ENCODE peak calls at places on chromosomes 4 and X, in ten cellular contexts. G, A, K, E, D, F, Q, V, C and W are unnamed samples. For H3K27me3, the result is how much of the 10 kb centered on the place peaks cover.

GRCh38 chr4:139815646-139816601 is 150.3 kb downstream of the MGST2 start:
- DNase-seq in Q (peak), K (peak), G (no peak), E (peak), A (peak), D (no peak), V (peak), C (no peak), F (peak), W (no peak)

GRCh38 chr4:33425916-33426315 is 2705.7 kb downstream of the PCDH7 start:
- DNase-seq in G (no peak), D (no peak), C (no peak), Q (no peak), K (no peak), V (no peak), F (no peak), E (no peak), A (no peak), W (no peak)

GRCh38 chr4:122309988-122310626 is 68.7 kb upstream of the ADAD1 start:
- DNase-seq in Q (no peak), E (no peak), D (no peak), G (no peak), C (peak), V (no peak), K (no peak), A (peak), F (no peak), W (no peak)

GRCh38 chrX:119376312-119376711 is 22.8 kb upstream of the SLC25A43 start:
- DNase-seq in G (no peak), V (no peak), D (no peak), E (no peak), A (no peak), C (no peak), K (no peak), Q (no peak), F (no peak), W (no peak)

GRCh38 chr4:5381981-5382441 is 326.3 kb downstream of the EVC2 start:
- DNase-seq in A (peak), D (no peak), V (no peak), K (no peak), E (no peak), G (no peak), F (no peak), Q (no peak), C (no peak), W (no peak)

GRCh38 chr4:184755278-184755677 is 21.4 kb upstream of the CENPU start:
- DNase-seq in K (peak), E (no peak), F (no peak), D (no peak), V (peak), Q (no peak), A (peak), C (no peak), G (no peak), W (no peak)

GRCh38 chrX:115940888-115941332 is 229.6 kb upstream of the AGTR2 start:
- DNase-seq in G (peak), D (peak), F (no peak), V (peak), E (no peak), A (peak), C (peak), K (peak), Q (peak), W (peak)

GRCh38 chrX:39808471-39808917 is 289.3 kb downstream of the BCOR start:
- DNase-seq in A (peak), K (no peak), F (no peak), V (no peak), D (no peak), G (no peak), E (peak), Q (no peak), C (no peak), W (peak)

GRCh38 chr4:169202143-169202699 is 68.5 kb downstream of the SH3RF1 start:
- DNase-seq in K (no peak), Q (no peak), D (no peak), G (no peak), E (no peak), C (peak), V (no peak), A (no peak), F (no peak), W (no peak)

GRCh38 chrX:13994681-13995080 is 35.0 kb downstream of the GEMIN8 start:
- DNase-seq in E (no peak), A (no peak), D (no peak), V (no peak), Q (no peak), C (no peak), F (no peak), K (no peak), G (no peak), W (no peak)

GRCh38 chrX:124619710-124620109 is 273.3 kb downstream of the SH2D1A start:
- DNase-seq in G (no peak), Q (no peak), E (peak), F (no peak), C (no peak), K (peak), V (no peak), D (no peak), A (no peak), W (no peak)

GRCh38 chrX:10039821-10040793 is 72.9 kb downstream of the CLDN34 start:
- DNase-seq in C (peak), E (no peak), Q (no peak), G (no peak), K (no peak), A (no peak), F (no peak), V (no peak), D (no peak), W (no peak)

GRCh38 chr4:98584265-98584664 is 74.1 kb downstream of the TSPAN5 start:
- DNase-seq in Q (no peak), K (no peak), G (no peak), A (peak), E (no peak), F (no peak), C (peak), D (no peak), V (no peak), W (no peak)

GRCh38 chr4:186669159-186669720 is 54.4 kb downstream of the FAT1 start:
- DNase-seq in G (no peak), D (no peak), E (peak), K (no peak), F (no peak), V (no peak), C (peak), Q (peak), A (peak), W (peak)

GRCh38 chrX:119417842-119418241 is 18.7 kb downstream of the SLC25A43 start:
- DNase-seq in V (no peak), C (peak), D (no peak), E (no peak), G (no peak), A (no peak), K (no peak), Q (no peak), F (no peak), W (no peak)

GRCh38 chr4:128787509-128788311 is 21.8 kb upstream of the JADE1 start:
- DNase-seq in D (no peak), V (no peak), F (no peak), Q (no peak), E (no peak), K (no peak), G (no peak), C (no peak), A (peak), W (no peak)

GRCh38 chr4:69910016-69910782 is 20.7 kb upstream of the CSN1S1 start:
- DNase-seq in G (no peak), F (no peak), A (peak), V (no peak), C (no peak), Q (no peak), D (no peak), K (no peak), E (no peak), W (no peak)

GRCh38 chr4:73944061-73944875 is 37.6 kb downstream of the PF4 start:
- DNase-seq in E (no peak), K (no peak), G (peak), D (no peak), V (peak), F (peak), Q (no peak), C (no peak), A (no peak), W (peak)

GRCh38 chrX:14616876-14617275 is 87.5 kb downstream of the GLRA2 start:
- DNase-seq in E (no peak), G (no peak), F (no peak), K (no peak), V (no peak), C (no peak), Q (no peak), D (no peak), A (peak), W (no peak)

GRCh38 chr4:20829958-20830357 is 129.7 kb downstream of the PACRGL start:
- DNase-seq in K (no peak), V (no peak), A (peak), C (no peak), G (no peak), E (no peak), F (no peak), Q (no peak), D (no peak), W (no peak)

GRCh38 chr4:89906787-89907521 is 12.3 kb downstream of the MMRN1 start:
- DNase-seq in K (no peak), E (no peak), Q (no peak), G (no peak), V (no peak), D (no peak), A (no peak), C (no peak), F (no peak), W (no peak)

GRCh38 chr4:81562093-81562492 is 90.4 kb upstream of the RASGEF1B start:
- DNase-seq in E (no peak), Q (no peak), D (no peak), V (no peak), C (no peak), A (no peak), F (no peak), K (no peak), G (no peak), W (no peak)

GRCh38 chrX:10217218-10217617 is 60.4 kb downstream of the CLCN4 start:
- DNase-seq in G (no peak), A (no peak), Q (no peak), K (no peak), V (peak), F (no peak), E (no peak), D (no peak), C (no peak), W (no peak)

GRCh38 chrX:77938083-77938482 is 27.6 kb downstream of the ATP7A start:
- DNase-seq in V (no peak), Q (no peak), G (no peak), E (no peak), F (no peak), D (no peak), C (no peak), K (no peak), A (no peak), W (no peak)

GRCh38 chr4:48913346-48913745 is 6.8 kb upstream of the OCIAD2 start:
- DNase-seq in K (no peak), V (no peak), E (no peak), Q (peak), F (no peak), C (no peak), D (no peak), A (peak), G (no peak), W (no peak)

GRCh38 chr4:132333723-132334045 is 815.4 kb upstream of the PCDH10 start:
- DNase-seq in K (no peak), E (no peak), A (peak), G (no peak), D (no peak), Q (no peak), C (no peak), V (no peak), F (no peak), W (no peak)

GRCh38 chr4:112277220-112277619 is 8.5 kb downstream of the TIFA start:
- DNase-seq in E (no peak), V (no peak), K (no peak), C (no peak), D (no peak), A (no peak), F (no peak), G (no peak), Q (no peak), W (no peak)

GRCh38 chrX:28586891-28587635 is at the start of gene IL1RAPL1:
- DNase-seq in K (no peak), G (no peak), C (no peak), F (peak), A (peak), E (no peak), V (no peak), Q (no peak), D (no peak), W (no peak)

GRCh38 chrX:81662381-81662780 is 460.5 kb downstream of the SH3BGRL start:
- DNase-seq in V (no peak), D (no peak), A (no peak), Q (no peak), C (no peak), K (no peak), F (no peak), G (no peak), E (no peak), W (no peak)

GRCh38 chr4:128871948-128872347 is 62.4 kb downstream of the JADE1 start:
- DNase-seq in K (no peak), V (no peak), A (peak), D (no peak), Q (no peak), F (no peak), C (no peak), G (no peak), E (no peak), W (no peak)

GRCh38 chrX:83934220-83934619 is 73.3 kb downstream of the CYLC1 start:
- DNase-seq in E (no peak), C (no peak), A (no peak), F (no peak), K (no peak), D (no peak), V (no peak), Q (no peak), G (no peak), W (no peak)

GRCh38 chrX:7170903-7171302 is 22.9 kb upstream of the PUDP start:
- DNase-seq in A (no peak), F (peak), V (no peak), C (peak), D (no peak), Q (no peak), E (no peak), G (peak), K (no peak), W (no peak)

GRCh38 chrX:1661048-1661921 is 46.4 kb downstream of the ASMT start:
- DNase-seq in E (peak), G (peak), Q (no peak), V (peak), F (peak), K (no peak), C (peak), A (no peak), D (no peak), W (peak)

GRCh38 chr4:41594439-41594838 is 56.5 kb downstream of the LIMCH1 start:
- DNase-seq in K (peak), G (no peak), Q (peak), C (no peak), D (no peak), A (no peak), V (peak), F (peak), E (peak), W (no peak)

GRCh38 chr4:23835814-23836478 is 53.9 kb downstream of the PPARGC1A start:
- DNase-seq in V (no peak), C (no peak), K (no peak), F (no peak), E (no peak), D (no peak), G (no peak), A (no peak), Q (no peak), W (no peak)

GRCh38 chr4:74056114-74056857 is 17.8 kb upstream of the CXCL3 start:
- DNase-seq in F (no peak), E (no peak), C (no peak), V (no peak), D (no peak), G (no peak), Q (no peak), K (no peak), A (peak), W (no peak)

GRCh38 chrX:373641-374471 is 12.9 kb downstream of the PPP2R3B start:
- DNase-seq in F (peak), C (peak), Q (no peak), G (no peak), A (peak), D (no peak), E (no peak), K (peak), V (peak), W (no peak)

GRCh38 chr4:51842167-51842553 is 793 bp upstream of the DCUN1D4 start:
- DNase-seq in V (peak), E (peak), Q (peak), A (peak), C (no peak), G (no peak), F (peak), D (no peak), K (no peak), W (peak)

GRCh38 chr4:1655676-1656075 is 28.4 kb downstream of the FAM53A start:
- DNase-seq in Q (no peak), V (no peak), D (no peak), E (no peak), A (no peak), C (no peak), K (no peak), G (no peak), F (no peak), W (no peak)

GRCh38 chrX:134423606-134424005 is 36.4 kb upstream of the HPRT1 start:
- DNase-seq in G (no peak), C (peak), K (no peak), Q (no peak), F (no peak), D (no peak), A (peak), V (no peak), E (no peak), W (no peak)

GRCh38 chr4:7995866-7996265 is 56.2 kb upstream of the AFAP1 start:
- DNase-seq in A (no peak), F (no peak), V (no peak), E (no peak), D (no peak), G (no peak), C (no peak), K (no peak), Q (no peak), W (no peak)
- H3K27me3 ChIP-seq in A (under half), F (under half), V (under half), E (under half), D (under half), G (under half), C (under half), K (under half), Q (under half), W (under half)

GRCh38 chrX:147494365-147494764 is 417.4 kb upstream of the FMR1 start:
- DNase-seq in D (no peak), F (no peak), E (no peak), V (no peak), G (no peak), A (no peak), K (no peak), C (no peak), Q (no peak), W (no peak)
- TF ChIP-seq POLR2A in D (no peak), F (no peak), E (no peak), V (no peak), G (no peak), A (no peak), K (no peak), C (no peak), Q (no peak), W (no peak)

GRCh38 chr4:104641427-104641826 is 146.7 kb upstream of the CXXC4 start:
- DNase-seq in C (no peak), E (no peak), D (no peak), Q (no peak), K (no peak), F (no peak), G (no peak), A (no peak), V (no peak), W (no peak)
- H3K27me3 ChIP-seq in C (under half), E (under half), D (under half), Q (under half), K (under half), F (under half), G (under half), A (under half), V (under half), W (under half)

GRCh38 chr4:40192286-40193017 is 4.4 kb upstream of the RHOH start:
- DNase-seq in K (no peak), C (peak), V (no peak), A (no peak), F (no peak), Q (no peak), D (no peak), G (peak), E (no peak), W (no peak)
- TF ChIP-seq POLR2A in K (no peak), C (no peak), V (no peak), A (no peak), F (no peak), Q (no peak), D (no peak), G (no peak), E (no peak), W (no peak)

DNA sequence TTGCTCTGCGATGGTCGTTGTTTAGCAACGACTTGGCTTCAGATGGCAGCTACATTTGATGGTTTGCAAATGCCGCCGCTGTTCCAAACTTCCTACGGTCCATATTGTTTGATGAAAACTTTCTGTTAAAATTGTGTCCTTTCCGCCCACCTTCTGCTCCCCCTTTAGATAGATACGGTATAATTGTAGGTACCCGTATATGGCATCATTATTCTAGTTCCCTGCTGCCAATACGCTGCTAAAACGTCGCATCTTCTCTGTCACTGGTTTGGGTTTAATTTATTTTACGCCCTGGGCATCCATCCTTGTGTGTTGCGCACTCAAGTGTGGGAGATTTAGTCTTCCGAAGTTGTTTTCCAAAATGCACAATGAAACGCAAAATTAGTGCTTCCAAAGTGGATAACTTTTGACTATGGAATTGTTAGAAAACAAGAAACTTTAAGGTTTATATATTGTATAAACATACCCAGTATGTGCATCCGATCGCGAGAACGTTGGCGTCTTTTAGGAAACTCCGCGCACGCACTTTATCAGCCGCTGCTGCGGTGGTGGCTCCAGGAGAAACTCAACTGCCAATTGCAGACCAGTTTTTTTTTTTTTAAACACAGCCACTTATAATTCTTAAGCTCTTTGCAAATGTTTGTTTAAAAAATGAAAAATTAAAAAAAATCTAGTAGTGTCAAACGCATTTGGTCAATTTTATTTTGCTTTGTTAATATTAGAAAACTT is 1.7 kb downstream of the ATOH1 start:
- DNase-seq in E (no peak), F (no peak), C (no peak), G (no peak), Q (no peak), D (no peak), V (no peak), K (no peak), A (no peak), W (no peak)
- H3K27me3 ChIP-seq in E (under half), F (under half), C (under half), G (under half), Q (under half), D (under half), V (half or more), K (half or more), A (half or more), W (under half)

DNA sequence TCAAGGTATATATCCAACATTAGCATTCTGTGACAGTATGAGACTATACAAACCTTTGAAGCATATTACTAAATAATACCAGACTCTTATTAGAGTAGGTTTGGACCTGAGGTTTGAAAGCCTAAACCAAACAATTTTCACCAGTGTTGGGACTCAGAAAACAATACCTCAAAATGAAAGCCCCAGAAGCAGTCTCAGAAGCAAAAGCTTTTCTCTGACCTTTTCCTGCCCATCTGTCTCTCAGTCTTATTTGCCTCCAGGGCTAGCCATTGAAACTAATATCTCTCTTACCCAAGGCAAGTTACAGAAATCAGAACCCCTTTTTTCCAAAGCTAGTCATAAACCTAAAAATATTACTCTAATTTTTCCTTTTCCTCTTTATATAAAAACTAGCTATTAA is 163.3 kb downstream of the PTCHD1 start:
- DNase-seq in C (no peak), K (no peak), A (no peak), V (no peak), E (no peak), Q (no peak), G (no peak), D (no peak), F (no peak), W (no peak)
- TF ChIP-seq POLR2A in C (no peak), K (no peak), A (no peak), V (no peak), E (no peak), Q (no peak), G (no peak), D (no peak), F (no peak), W (no peak)

GRCh38 chrX:16465081-16465876 is 184.7 kb upstream of the S100G start:
- DNase-seq in E (no peak), Q (no peak), K (no peak), G (no peak), F (no peak), A (peak), V (no peak), C (no peak), D (no peak), W (no peak)
- H3K27me3 ChIP-seq in E (under half), Q (under half), K (under half), G (under half), F (under half), A (under half), V (under half), C (under half), D (under half), W (under half)

GRCh38 chr4:56391270-56391669 is 4.0 kb upstream of the AASDH start:
- DNase-seq in V (no peak), G (no peak), A (no peak), D (no peak), Q (no peak), C (no peak), E (no peak), F (no peak), K (no peak), W (no peak)
- TF ChIP-seq POLR2A in V (no peak), G (no peak), A (no peak), D (no peak), Q (no peak), C (no peak), E (no peak), F (no peak), K (no peak), W (no peak)